ENCODE peak calls at places on chromosome 14, in five cellular contexts. One of them, this sample, is unnamed.

GRCh38 chr14:100673807-100674154 is 52.9 kb upstream of the DLK1 start:
- DNase-seq in pancreas: no peak
- DNase-seq in cardiac fibroblast: no peak
- DNase-seq in gastrocnemius medialis: no peak
- DNase-seq in bronchial epithelial cell: no peak
- DNase-seq in this sample: no peak

GRCh38 chr14:101945171-101945570 is 19.2 kb upstream of the DYNC1H1 start:
- DNase-seq in bronchial epithelial cell: no peak
- DNase-seq in gastrocnemius medialis: no peak
- DNase-seq in cardiac fibroblast: no peak
- DNase-seq in pancreas: no peak
- DNase-seq in this sample: no peak

GRCh38 chr14:94761999-94762377 is 7.9 kb downstream of the GSC start:
- DNase-seq in cardiac fibroblast: no peak
- DNase-seq in gastrocnemius medialis: no peak
- DNase-seq in pancreas: no peak
- DNase-seq in bronchial epithelial cell: no peak
- DNase-seq in this sample: no peak

GRCh38 chr14:84453541-84453940 is 1076.4 kb upstream of the FLRT2 start:
- DNase-seq in cardiac fibroblast: peak; percentile 34
- DNase-seq in pancreas: no peak
- DNase-seq in gastrocnemius medialis: no peak
- DNase-seq in bronchial epithelial cell: no peak
- DNase-seq in this sample: no peak

GRCh38 chr14:60204843-60205774 is 39.9 kb upstream of the DHRS7 start:
- DNase-seq in cardiac fibroblast: no peak
- DNase-seq in bronchial epithelial cell: no peak
- DNase-seq in gastrocnemius medialis: no peak
- DNase-seq in pancreas: no peak
- DNase-seq in this sample: no peak

GRCh38 chr14:69685217-69685616 is 73.8 kb downstream of the SUSD6 start:
- DNase-seq in bronchial epithelial cell: peak; percentile 99
- DNase-seq in gastrocnemius medialis: no peak
- DNase-seq in pancreas: no peak
- DNase-seq in cardiac fibroblast: peak; percentile 83
- DNase-seq in this sample: no peak

GRCh38 chr14:34087556-34087955 is 136.7 kb upstream of the EGLN3 start:
- DNase-seq in cardiac fibroblast: no peak
- DNase-seq in bronchial epithelial cell: no peak
- DNase-seq in pancreas: no peak
- DNase-seq in gastrocnemius medialis: no peak
- DNase-seq in this sample: no peak

GRCh38 chr14:102223682-102224081 is 81.3 kb downstream of the MOK start:
- DNase-seq in gastrocnemius medialis: no peak
- DNase-seq in pancreas: no peak
- DNase-seq in cardiac fibroblast: no peak
- DNase-seq in bronchial epithelial cell: no peak
- DNase-seq in this sample: no peak

GRCh38 chr14:102774391-102775153 is 2.7 kb upstream of the TRAF3 start:
- DNase-seq in pancreas: peak; percentile 48
- DNase-seq in gastrocnemius medialis: peak; percentile 33
- DNase-seq in bronchial epithelial cell: peak; percentile 75
- DNase-seq in cardiac fibroblast: peak; percentile 85
- DNase-seq in this sample: no peak

GRCh38 chr14:103204852-103205540 is 81.7 kb downstream of the TNFAIP2 start:
- DNase-seq in pancreas: no peak
- DNase-seq in gastrocnemius medialis: no peak
- DNase-seq in bronchial epithelial cell: peak; percentile 12
- DNase-seq in cardiac fibroblast: peak; percentile 41
- DNase-seq in this sample: no peak

GRCh38 chr14:76784881-76785280 is 23.6 kb downstream of the VASH1 start:
- DNase-seq in pancreas: peak; percentile 72
- DNase-seq in bronchial epithelial cell: peak; percentile 61
- DNase-seq in gastrocnemius medialis: peak; percentile 49
- DNase-seq in cardiac fibroblast: peak; percentile 79
- DNase-seq in this sample: no peak

GRCh38 chr14:101120636-101121398 is 217.3 kb upstream of the RTL1 start:
- DNase-seq in gastrocnemius medialis: no peak
- DNase-seq in cardiac fibroblast: no peak
- DNase-seq in pancreas: peak; percentile 46
- DNase-seq in bronchial epithelial cell: no peak
- DNase-seq in this sample: no peak

GRCh38 chr14:100884456-100884855 is 19.1 kb downstream of the RTL1 start:
- DNase-seq in pancreas: no peak
- DNase-seq in bronchial epithelial cell: no peak
- DNase-seq in cardiac fibroblast: no peak
- DNase-seq in gastrocnemius medialis: no peak
- DNase-seq in this sample: no peak

GRCh38 chr14:52071675-52072074 is 2.8 kb upstream of the NID2 start:
- DNase-seq in cardiac fibroblast: peak; percentile 66
- DNase-seq in bronchial epithelial cell: peak; percentile 29
- DNase-seq in pancreas: no peak
- DNase-seq in gastrocnemius medialis: no peak
- DNase-seq in this sample: no peak

GRCh38 chr14:51697848-51698247 is 46.1 kb downstream of the FRMD6 start:
- DNase-seq in gastrocnemius medialis: no peak
- DNase-seq in pancreas: no peak
- DNase-seq in bronchial epithelial cell: no peak
- DNase-seq in cardiac fibroblast: no peak
- DNase-seq in this sample: no peak

GRCh38 chr14:21050597-21050996 is 7.0 kb upstream of the RNASE8 start:
- DNase-seq in bronchial epithelial cell: no peak
- DNase-seq in pancreas: no peak
- DNase-seq in gastrocnemius medialis: no peak
- DNase-seq in cardiac fibroblast: no peak
- DNase-seq in this sample: no peak

GRCh38 chr14:99164712-99165111 is 107.3 kb downstream of the BCL11B start:
- DNase-seq in bronchial epithelial cell: no peak
- DNase-seq in gastrocnemius medialis: no peak
- DNase-seq in pancreas: no peak
- DNase-seq in cardiac fibroblast: no peak
- DNase-seq in this sample: no peak

GRCh38 chr14:64786296-64787149 is 82.3 kb downstream of the PLEKHG3 start:
- DNase-seq in gastrocnemius medialis: no peak
- DNase-seq in bronchial epithelial cell: no peak
- DNase-seq in cardiac fibroblast: no peak
- DNase-seq in pancreas: no peak
- DNase-seq in this sample: no peak

GRCh38 chr14:39102265-39102968 is 618 bp downstream of the SEC23A start:
- DNase-seq in pancreas: peak; percentile 38
- DNase-seq in gastrocnemius medialis: no peak
- DNase-seq in bronchial epithelial cell: peak; percentile 24
- DNase-seq in cardiac fibroblast: peak; percentile 63
- DNase-seq in this sample: no peak

GRCh38 chr14:26379951-26380350 is 217.9 kb downstream of the NOVA1 start:
- DNase-seq in gastrocnemius medialis: no peak
- DNase-seq in cardiac fibroblast: no peak
- DNase-seq in pancreas: no peak
- DNase-seq in bronchial epithelial cell: no peak
- DNase-seq in this sample: no peak

GRCh38 chr14:99505089-99505488 is 23.9 kb downstream of the CCNK start:
- DNase-seq in pancreas: no peak
- DNase-seq in gastrocnemius medialis: no peak
- DNase-seq in cardiac fibroblast: no peak
- DNase-seq in bronchial epithelial cell: no peak
- DNase-seq in this sample: no peak

GRCh38 chr14:63432228-63432627 is 110.9 kb downstream of the PPP2R5E start:
- DNase-seq in cardiac fibroblast: no peak
- DNase-seq in gastrocnemius medialis: no peak
- DNase-seq in bronchial epithelial cell: no peak
- DNase-seq in pancreas: no peak
- DNase-seq in this sample: no peak

GRCh38 chr14:106294324-106294723 is 767.9 kb downstream of the TMEM121 start:
- DNase-seq in bronchial epithelial cell: no peak
- DNase-seq in gastrocnemius medialis: no peak
- DNase-seq in cardiac fibroblast: no peak
- DNase-seq in pancreas: no peak
- DNase-seq in this sample: no peak

GRCh38 chr14:105204206-105204930 is 23.3 kb upstream of the NUDT14 start:
- DNase-seq in cardiac fibroblast: no peak
- DNase-seq in pancreas: peak; percentile 90
- DNase-seq in bronchial epithelial cell: peak; percentile 53
- DNase-seq in gastrocnemius medialis: no peak
- DNase-seq in this sample: no peak

GRCh38 chr14:63663428-63664142 is 21.9 kb upstream of the WDR89 start:
- DNase-seq in bronchial epithelial cell: no peak
- DNase-seq in gastrocnemius medialis: no peak
- DNase-seq in cardiac fibroblast: peak; percentile 21
- DNase-seq in pancreas: peak; percentile 66
- DNase-seq in this sample: no peak

GRCh38 chr14:64149921-64150320 is 144.2 kb downstream of the ESR2 start:
- DNase-seq in bronchial epithelial cell: peak; percentile 20
- DNase-seq in pancreas: no peak
- DNase-seq in cardiac fibroblast: no peak
- DNase-seq in gastrocnemius medialis: no peak
- DNase-seq in this sample: no peak

GRCh38 chr14:51520087-51520486 is 131.6 kb upstream of the FRMD6 start:
- DNase-seq in gastrocnemius medialis: no peak
- DNase-seq in pancreas: no peak
- DNase-seq in cardiac fibroblast: peak; percentile 61
- DNase-seq in bronchial epithelial cell: peak; percentile 54
- DNase-seq in this sample: no peak

GRCh38 chr14:56216631-56217379 is 98.6 kb downstream of the PELI2 start:
- DNase-seq in bronchial epithelial cell: no peak
- DNase-seq in cardiac fibroblast: peak; percentile 50
- DNase-seq in pancreas: peak; percentile 42
- DNase-seq in gastrocnemius medialis: peak; percentile 21
- DNase-seq in this sample: no peak

GRCh38 chr14:81681466-81681865 is 147.8 kb upstream of the SEL1L start:
- DNase-seq in pancreas: no peak
- DNase-seq in gastrocnemius medialis: no peak
- DNase-seq in cardiac fibroblast: no peak
- DNase-seq in bronchial epithelial cell: no peak
- DNase-seq in this sample: no peak

GRCh38 chr14:53613404-53614253 is 343.0 kb downstream of the BMP4 start:
- DNase-seq in cardiac fibroblast: no peak
- DNase-seq in pancreas: peak; percentile 54
- DNase-seq in gastrocnemius medialis: no peak
- DNase-seq in bronchial epithelial cell: peak; percentile 93
- DNase-seq in this sample: no peak

DNA sequence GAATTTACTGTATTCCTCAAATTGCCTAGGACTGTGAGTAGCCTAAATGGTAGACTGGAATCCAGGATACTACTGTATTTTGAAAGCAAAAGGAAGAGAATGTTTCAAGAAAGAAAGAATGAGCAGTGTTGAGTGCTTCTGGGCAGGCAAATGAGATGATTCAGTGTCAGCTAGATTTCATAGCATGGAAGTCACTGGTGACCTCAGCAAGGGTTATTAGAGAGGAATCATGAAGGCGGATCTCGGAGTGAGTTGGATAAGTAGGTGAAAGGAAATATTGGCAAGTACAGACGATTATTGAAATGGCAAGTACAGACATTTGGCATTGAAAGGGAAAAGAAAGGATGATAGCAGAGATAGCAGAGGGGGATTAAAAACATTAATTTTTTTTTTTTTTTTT is 27.1 kb downstream of the VRK1 start:
- DNase-seq in pancreas: no peak
- DNase-seq in bronchial epithelial cell: peak; percentile 89
- DNase-seq in gastrocnemius medialis: no peak
- DNase-seq in cardiac fibroblast: peak; percentile 81
- DNase-seq in this sample: peak; percentile 18
- H3K4me3 ChIP-seq in pancreas: no peak overlapping the region
- H3K4me3 ChIP-seq in bronchial epithelial cell: no peak overlapping the region
- H3K4me3 ChIP-seq in gastrocnemius medialis: no peak overlapping the region
- H3K4me3 ChIP-seq in cardiac fibroblast: no peak overlapping the region
- H3K4me3 ChIP-seq in this sample: no peak overlapping the region

DNA sequence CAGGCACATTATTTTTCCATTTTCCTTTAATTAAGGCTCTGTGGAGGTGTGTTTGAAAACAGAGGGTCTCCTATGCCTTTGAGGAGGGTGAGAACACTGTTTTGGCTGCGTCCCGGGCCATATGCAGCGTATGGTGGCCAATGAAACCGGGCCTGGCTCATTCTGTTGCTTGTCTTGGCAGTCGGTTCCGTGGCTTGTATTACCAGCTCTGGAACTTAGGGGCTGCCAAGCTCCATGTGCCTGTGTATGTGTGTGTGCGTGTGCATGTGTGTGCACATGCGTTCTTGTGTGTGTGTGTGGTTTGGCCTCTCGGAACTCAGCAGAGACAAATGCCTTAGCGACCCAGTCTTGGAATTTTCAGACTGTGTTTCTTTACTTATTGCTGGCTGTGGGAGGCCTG is 2.7 kb downstream of the JDP2 start:
- DNase-seq in pancreas: no peak
- DNase-seq in cardiac fibroblast: no peak
- DNase-seq in bronchial epithelial cell: no peak
- DNase-seq in gastrocnemius medialis: peak; percentile 76
- DNase-seq in this sample: no peak
- H3K4me3 ChIP-seq in pancreas: no peak overlapping the region
- H3K4me3 ChIP-seq in cardiac fibroblast: no peak overlapping the region
- H3K4me3 ChIP-seq in bronchial epithelial cell: no peak overlapping the region
- H3K4me3 ChIP-seq in gastrocnemius medialis: peak overlapping the region; percentile 92
- H3K4me3 ChIP-seq in this sample: peak overlapping the region; percentile 84

DNA sequence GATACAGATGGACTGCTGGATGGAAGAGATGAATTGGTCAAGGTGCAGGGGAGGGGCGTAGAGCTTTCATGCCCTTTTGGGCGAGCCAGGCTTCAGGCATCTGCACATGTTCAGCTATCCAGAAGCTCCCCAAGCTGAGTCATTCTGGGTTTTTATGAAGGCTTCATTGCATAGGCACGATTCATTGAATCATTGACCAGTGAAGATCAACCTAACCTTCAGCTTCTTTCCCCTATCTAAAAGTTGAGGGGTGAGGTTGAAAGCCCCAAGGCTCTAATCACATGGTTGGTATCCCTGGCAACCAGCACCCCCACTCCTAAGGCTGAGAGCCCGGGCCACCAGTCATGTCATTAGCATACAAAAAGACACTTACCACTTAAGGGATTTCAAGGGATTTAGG is 36.3 kb downstream of the RPS29 start:
- DNase-seq in gastrocnemius medialis: no peak
- DNase-seq in cardiac fibroblast: peak; percentile 55
- DNase-seq in pancreas: no peak
- DNase-seq in bronchial epithelial cell: peak; percentile 59
- DNase-seq in this sample: peak; percentile 9
- H3K4me3 ChIP-seq in gastrocnemius medialis: no peak overlapping the region
- H3K4me3 ChIP-seq in cardiac fibroblast: no peak overlapping the region
- H3K4me3 ChIP-seq in pancreas: no peak overlapping the region
- H3K4me3 ChIP-seq in bronchial epithelial cell: no peak overlapping the region
- H3K4me3 ChIP-seq in this sample: no peak overlapping the region

DNA sequence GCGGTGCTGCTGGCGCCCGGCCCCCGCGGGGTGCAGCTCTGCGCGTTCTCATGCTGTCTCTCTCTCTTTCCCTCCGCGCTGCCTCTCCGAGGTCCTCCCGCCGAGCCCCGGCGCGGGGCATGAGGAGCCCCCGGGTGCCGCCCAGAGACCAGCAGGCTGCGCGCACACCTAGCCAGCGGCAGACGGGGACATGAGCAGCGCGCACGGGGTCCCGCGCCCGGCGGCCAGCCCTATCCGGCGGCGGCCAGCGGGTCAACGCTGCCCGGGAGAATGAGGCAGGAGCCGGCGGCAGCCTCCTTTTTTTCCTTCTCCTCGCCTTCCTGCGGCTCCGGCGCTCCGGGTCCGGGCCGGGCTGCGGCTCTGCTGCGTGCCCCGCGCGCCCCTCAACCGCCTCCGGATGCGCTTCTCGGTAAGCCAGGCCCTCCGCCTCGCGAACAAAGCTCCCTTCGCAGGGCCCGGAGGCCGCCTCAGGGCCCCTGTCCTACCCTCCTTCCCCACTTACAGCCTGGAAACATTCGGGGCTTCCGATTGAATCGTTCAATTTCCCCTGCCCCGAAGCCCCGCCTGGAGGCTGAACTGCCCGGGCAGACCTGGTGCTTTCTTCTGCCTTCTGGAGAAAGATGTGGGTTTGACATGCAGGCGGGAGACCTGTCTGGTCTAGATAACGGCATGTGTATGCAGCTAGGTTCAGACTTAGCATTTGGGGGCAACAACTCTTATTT is at the start of gene TUNAR:
- DNase-seq in bronchial epithelial cell: no peak
- DNase-seq in pancreas: no peak
- DNase-seq in cardiac fibroblast: peak; percentile 20
- DNase-seq in gastrocnemius medialis: no peak
- DNase-seq in this sample: no peak
- H3K4me3 ChIP-seq in bronchial epithelial cell: no peak within 1 kb of the TSS
- H3K4me3 ChIP-seq in pancreas: no peak within 1 kb of the TSS
- H3K4me3 ChIP-seq in cardiac fibroblast: no peak within 1 kb of the TSS
- H3K4me3 ChIP-seq in gastrocnemius medialis: peak within 1 kb of the TSS; percentile 31
- H3K4me3 ChIP-seq in this sample: peak within 1 kb of the TSS; percentile 8